ENCODE peak calls at places on chromosomes 13 and 19, in nine cellular contexts. P, H, W, T, Y, S, C, A and O are unnamed samples.

GRCh38 chr13:44876782-44877324 is 112.4 kb downstream of the NUFIP1 start:
- DNase-seq in P (no peak), H (no peak), W (peak; percentile 23), T (peak; percentile 14), Y (no peak), S (no peak), C (no peak), A (peak; percentile 70), O (no peak)

GRCh38 chr13:90800082-90800746 is 547.3 kb upstream of the MIR17HG start:
- DNase-seq in P (no peak), H (no peak), W (peak; percentile 3), T (peak; percentile 17), Y (no peak), S (no peak), C (peak; percentile 74), A (no peak), O (no peak)

GRCh38 chr13:46963874-46964273 is 67.0 kb upstream of the HTR2A start:
- DNase-seq in P (no peak), H (no peak), W (no peak), T (no peak), Y (no peak), S (no peak), C (peak; percentile 29), A (peak; percentile 31), O (no peak)

GRCh38 chr13:78370231-78370630 is 233.1 kb downstream of the POU4F1 start:
- DNase-seq in P (no peak), H (no peak), W (no peak), T (no peak), Y (no peak), S (no peak), C (no peak), A (no peak), O (no peak)

GRCh38 chr13:92538164-92538563 is 688.4 kb upstream of the GPC6 start:
- DNase-seq in P (no peak), H (no peak), W (no peak), T (no peak), Y (no peak), S (no peak), C (no peak), A (no peak), O (no peak)

GRCh38 chr19:18230941-18231734 is 4.9 kb upstream of the PDE4C start:
- DNase-seq in P (no peak), H (no peak), W (peak; percentile 27), T (no peak), Y (no peak), S (no peak), C (no peak), A (no peak), O (no peak)

GRCh38 chr13:51729853-51730553 is 74.0 kb downstream of the DHRS12 start:
- DNase-seq in P (no peak), H (no peak), W (peak; percentile 93), T (peak; percentile 70), Y (no peak), S (no peak), C (peak; percentile 76), A (peak; percentile 75), O (no peak)

GRCh38 chr19:50300814-50301606 is 28.2 kb downstream of the KCNC3 start:
- DNase-seq in P (peak; percentile 30), H (peak; percentile 39), W (peak; percentile 91), T (no peak), Y (no peak), S (no peak), C (no peak), A (no peak), O (no peak)

GRCh38 chr19:17292301-17293074 is 10.7 kb downstream of the ABHD8 start:
- DNase-seq in P (peak; percentile 63), H (no peak), W (peak; percentile 92), T (peak; percentile 74), Y (peak; percentile 71), S (peak; percentile 68), C (peak; percentile 78), A (peak; percentile 98), O (peak; percentile 92)

GRCh38 chr19:54456423-54457373 is 6.9 kb downstream of the LENG9 start:
- DNase-seq in P (no peak), H (no peak), W (no peak), T (no peak), Y (no peak), S (no peak), C (no peak), A (no peak), O (no peak)

GRCh38 chr13:33034897-33035296 is 18.7 kb downstream of the KL start:
- DNase-seq in P (no peak), H (no peak), W (no peak), T (no peak), Y (no peak), S (no peak), C (no peak), A (no peak), O (no peak)

GRCh38 chr19:10706990-10707389 is 5.8 kb downstream of the QTRT1 start:
- DNase-seq in P (no peak), H (no peak), W (no peak), T (no peak), Y (no peak), S (no peak), C (no peak), A (no peak), O (no peak)

GRCh38 chr13:96816874-96817273 is 177.4 kb downstream of the OXGR1 start:
- DNase-seq in P (no peak), H (no peak), W (no peak), T (no peak), Y (no peak), S (no peak), C (no peak), A (peak; percentile 59), O (no peak)

GRCh38 chr13:24041822-24042221 is 118.7 kb upstream of the SPATA13 start:
- DNase-seq in P (no peak), H (no peak), W (no peak), T (no peak), Y (no peak), S (no peak), C (no peak), A (no peak), O (no peak)

GRCh38 chr19:13887039-13887438 is 10.1 kb downstream of the NANOS3 start:
- DNase-seq in P (no peak), H (no peak), W (no peak), T (no peak), Y (no peak), S (no peak), C (no peak), A (no peak), O (no peak)

GRCh38 chr13:38686635-38687245 is at the start of gene FREM2:
- DNase-seq in P (peak; percentile 43), H (peak; percentile 71), W (peak; percentile 4), T (peak; percentile 70), Y (no peak), S (no peak), C (no peak), A (peak; percentile 98), O (no peak)

GRCh38 chr19:35505956-35506355 is 7.5 kb downstream of the DMKN start:
- DNase-seq in P (no peak), H (no peak), W (no peak), T (no peak), Y (no peak), S (no peak), C (no peak), A (no peak), O (no peak)

GRCh38 chr13:40445557-40445990 is 220.9 kb downstream of the FOXO1 start:
- DNase-seq in P (peak; percentile 97), H (no peak), W (peak; percentile 98), T (peak; percentile 29), Y (no peak), S (no peak), C (peak; percentile 36), A (peak; percentile 42), O (no peak)

GRCh38 chr19:49876422-49877019 is 634 bp downstream of the AKT1S1 start:
- DNase-seq in P (peak; percentile 98), H (peak; percentile 97), W (peak; percentile 100), T (peak; percentile 98), Y (peak; percentile 96), S (peak; percentile 98), C (peak; percentile 98), A (peak; percentile 99), O (peak; percentile 99)

GRCh38 chr19:50780753-50781480 is 9.3 kb upstream of the ACP4 start:
- DNase-seq in P (no peak), H (no peak), W (no peak), T (no peak), Y (no peak), S (no peak), C (no peak), A (no peak), O (no peak)

GRCh38 chr13:53788286-53788685 is 759.7 kb downstream of the OLFM4 start:
- DNase-seq in P (no peak), H (no peak), W (no peak), T (no peak), Y (no peak), S (no peak), C (no peak), A (no peak), O (no peak)

GRCh38 chr19:48633148-48634035 is 3.8 kb downstream of the DBP start:
- DNase-seq in P (no peak), H (no peak), W (no peak), T (no peak), Y (no peak), S (no peak), C (no peak), A (no peak), O (no peak)

GRCh38 chr13:99228737-99229691 is 28.4 kb downstream of the UBAC2 start:
- DNase-seq in P (peak; percentile 42), H (no peak), W (peak; percentile 59), T (no peak), Y (no peak), S (no peak), C (no peak), A (no peak), O (no peak)

GRCh38 chr19:4390017-4390861 is 10.1 kb downstream of the SH3GL1 start:
- DNase-seq in P (no peak), H (no peak), W (peak; percentile 66), T (peak; percentile 37), Y (no peak), S (no peak), C (peak; percentile 62), A (peak; percentile 96), O (no peak)

GRCh38 chr13:98413796-98414195 is 163.1 kb downstream of the STK24 start:
- DNase-seq in P (no peak), H (no peak), W (no peak), T (no peak), Y (no peak), S (no peak), C (no peak), A (peak; percentile 33), O (no peak)